ENCODE peak calls at places on chromosome 21, in four cellular contexts. Q is cardiac fibroblast, I is GM10248, N is left ventricle myocardium inferior. J is an unnamed sample.

GRCh38 chr21:36104306-36105300 is 30.3 kb upstream of the CBR3 start:
- DNase-seq in N (peak), Q (peak), I (no peak), J (no peak)

GRCh38 chr21:39094847-39095525 is 88.3 kb downstream of the PSMG1 start:
- DNase-seq in Q (peak), N (no peak), I (no peak), J (no peak)

GRCh38 chr21:45905196-45905595 is 76.4 kb upstream of the COL6A1 start:
- DNase-seq in I (no peak), Q (no peak), N (no peak), J (no peak)

GRCh38 chr21:37758997-37759396 is 157.3 kb downstream of the KCNJ6 start:
- DNase-seq in I (peak), Q (peak), N (no peak), J (no peak)

GRCh38 chr21:39850333-39850732 is 16.9 kb upstream of the PCP4 start:
- DNase-seq in Q (no peak), N (no peak), I (no peak), J (no peak)

GRCh38 chr21:23131177-23131576 is 2133.0 kb downstream of the NCAM2 start:
- DNase-seq in I (no peak), Q (no peak), N (no peak), J (no peak)

GRCh38 chr21:39014751-39015150 is 168.5 kb downstream of the PSMG1 start:
- DNase-seq in N (no peak), I (no peak), Q (peak), J (no peak)

GRCh38 chr21:15967661-15968060 is 237.9 kb downstream of the USP25 start:
- DNase-seq in N (no peak), I (no peak), Q (peak), J (no peak)

GRCh38 chr21:23951251-23951650 is 1656.0 kb downstream of the MRPL39 start:
- DNase-seq in N (no peak), I (no peak), Q (peak), J (no peak)

GRCh38 chr21:33657124-33657842 is 15.0 kb downstream of the ITSN1 start:
- DNase-seq in N (no peak), Q (no peak), I (no peak), J (no peak)

GRCh38 chr21:36135391-36136094 is 664 bp downstream of the CBR3 start:
- DNase-seq in N (peak), Q (peak), I (peak), J (no peak)